ENCODE peak calls at places on chromosomes 5 and 9, in four cellular contexts. One of them, this sample, is unnamed.

GRCh38 chr5:5209101-5209500 is 69.0 kb downstream of the ADAMTS16 start:
- DNase-seq in SJCRH30: no peak
- DNase-seq in PC-9: no peak
- DNase-seq in right lobe of liver: no peak
- DNase-seq in this sample: no peak

GRCh38 chr5:181186902-181187499 is 18.0 kb downstream of the TRIM7 start:
- DNase-seq in right lobe of liver: no peak
- DNase-seq in SJCRH30: no peak
- DNase-seq in PC-9: no peak
- DNase-seq in this sample: no peak

GRCh38 chr9:22446589-22446949 is at the start of gene DMRTA1:
- DNase-seq in right lobe of liver: peak
- DNase-seq in PC-9: peak
- DNase-seq in SJCRH30: peak
- DNase-seq in this sample: no peak

GRCh38 chr5:154286557-154286956 is 96.0 kb downstream of the GALNT10 start:
- DNase-seq in SJCRH30: no peak
- DNase-seq in PC-9: no peak
- DNase-seq in right lobe of liver: no peak
- DNase-seq in this sample: no peak

GRCh38 chr9:16223074-16223871 is 647.2 kb downstream of the BNC2 start:
- DNase-seq in right lobe of liver: no peak
- DNase-seq in PC-9: peak
- DNase-seq in SJCRH30: no peak
- DNase-seq in this sample: no peak

GRCh38 chr5:139708877-139709586 is 60.9 kb downstream of the CXXC5 start:
- DNase-seq in right lobe of liver: no peak
- DNase-seq in SJCRH30: peak
- DNase-seq in PC-9: peak
- DNase-seq in this sample: no peak

GRCh38 chr5:52560366-52560765 is 227.3 kb upstream of the ITGA1 start:
- DNase-seq in right lobe of liver: no peak
- DNase-seq in SJCRH30: peak
- DNase-seq in PC-9: no peak
- DNase-seq in this sample: no peak

GRCh38 chr9:127131871-127132270 is 9.4 kb upstream of the ANGPTL2 start:
- DNase-seq in PC-9: peak
- DNase-seq in SJCRH30: peak
- DNase-seq in right lobe of liver: no peak
- DNase-seq in this sample: no peak

GRCh38 chr9:18905883-18906649 is 126.9 kb downstream of the SAXO1 start:
- DNase-seq in right lobe of liver: no peak
- DNase-seq in SJCRH30: no peak
- DNase-seq in PC-9: no peak
- DNase-seq in this sample: no peak

GRCh38 chr5:147303251-147303650 is 68.4 kb downstream of the STK32A start:
- DNase-seq in PC-9: no peak
- DNase-seq in right lobe of liver: no peak
- DNase-seq in SJCRH30: no peak
- DNase-seq in this sample: no peak

GRCh38 chr5:168471785-168472184 is 14.5 kb upstream of the RARS1 start:
- DNase-seq in right lobe of liver: no peak
- DNase-seq in SJCRH30: peak
- DNase-seq in PC-9: no peak
- DNase-seq in this sample: no peak

GRCh38 chr5:146018461-146019375 is 82.3 kb downstream of the SH3RF2 start:
- DNase-seq in PC-9: no peak
- DNase-seq in right lobe of liver: no peak
- DNase-seq in SJCRH30: no peak
- DNase-seq in this sample: no peak

GRCh38 chr9:117656007-117656406 is 48.2 kb upstream of the TLR4 start:
- DNase-seq in right lobe of liver: no peak
- DNase-seq in SJCRH30: no peak
- DNase-seq in PC-9: no peak
- DNase-seq in this sample: no peak

GRCh38 chr5:73902327-73903051 is 276.5 kb downstream of the ARHGEF28 start:
- DNase-seq in SJCRH30: peak
- DNase-seq in right lobe of liver: no peak
- DNase-seq in PC-9: no peak
- DNase-seq in this sample: peak

GRCh38 chr9:93096131-93096802 is at the start of gene CARD19:
- DNase-seq in PC-9: peak
- DNase-seq in SJCRH30: peak
- DNase-seq in right lobe of liver: no peak
- DNase-seq in this sample: no peak

GRCh38 chr5:43036409-43036808 is 3.7 kb downstream of the ANXA2R start:
- DNase-seq in right lobe of liver: no peak
- DNase-seq in SJCRH30: no peak
- DNase-seq in PC-9: no peak
- DNase-seq in this sample: no peak
- H3K4me3 ChIP-seq in right lobe of liver: no peak
- H3K4me3 ChIP-seq in SJCRH30: no peak
- H3K4me3 ChIP-seq in PC-9: no peak
- H3K4me3 ChIP-seq in this sample: no peak

DNA sequence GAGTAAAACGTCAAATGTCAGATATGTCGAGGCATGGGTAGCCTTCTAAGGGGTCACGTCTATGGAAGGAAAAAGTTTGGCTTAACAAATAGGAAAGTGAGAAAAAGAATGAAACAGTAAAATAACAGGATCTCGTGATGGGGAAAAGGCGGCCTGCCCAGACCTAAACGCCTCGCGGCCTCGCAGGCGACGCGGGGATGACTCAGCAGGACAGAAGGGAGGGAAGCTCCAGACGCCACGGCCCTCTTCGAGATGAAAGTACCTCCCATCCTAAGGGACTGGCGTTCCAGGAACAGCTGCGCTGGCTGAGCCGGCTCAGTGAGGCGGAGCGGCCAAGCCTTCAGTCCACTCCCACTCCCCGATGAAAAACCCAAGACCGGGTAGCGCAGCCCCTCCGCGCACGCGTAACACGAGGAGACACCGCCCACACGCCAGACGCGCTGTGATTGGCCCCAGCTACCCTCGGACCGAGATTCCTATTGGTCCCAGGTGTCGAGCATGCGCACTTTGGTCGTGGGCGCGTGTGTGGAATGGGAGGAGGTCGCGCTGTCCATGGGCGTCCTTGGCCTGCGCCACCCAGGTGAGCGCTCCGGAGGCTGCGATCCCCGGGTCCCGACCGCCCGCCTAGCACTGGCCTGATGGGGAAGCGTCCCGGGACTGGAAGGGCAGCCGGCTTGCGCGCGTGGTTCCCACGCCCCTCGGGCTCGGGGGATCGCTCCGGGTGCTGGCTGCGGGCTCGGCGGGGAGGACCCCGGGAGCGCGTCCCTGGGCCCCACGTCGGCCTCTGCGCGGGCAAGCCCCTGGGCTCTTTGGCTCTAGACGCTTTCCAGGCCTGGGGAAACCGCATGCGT is 588.5 kb downstream of the MTRR start:
- DNase-seq in PC-9: peak
- DNase-seq in SJCRH30: peak
- DNase-seq in right lobe of liver: peak
- DNase-seq in this sample: peak
- H3K4me3 ChIP-seq in PC-9: peak
- H3K4me3 ChIP-seq in SJCRH30: peak
- H3K4me3 ChIP-seq in right lobe of liver: peak
- H3K4me3 ChIP-seq in this sample: peak

GRCh38 chr9:129336601-129337286 is 158.7 kb upstream of the IER5L start:
- DNase-seq in right lobe of liver: no peak
- DNase-seq in SJCRH30: no peak
- DNase-seq in PC-9: no peak
- DNase-seq in this sample: no peak
- H3K4me3 ChIP-seq in right lobe of liver: peak
- H3K4me3 ChIP-seq in SJCRH30: no peak
- H3K4me3 ChIP-seq in PC-9: no peak
- H3K4me3 ChIP-seq in this sample: peak

GRCh38 chr9:13035822-13036221 is 243.7 kb downstream of the MPDZ start:
- DNase-seq in right lobe of liver: no peak
- DNase-seq in PC-9: no peak
- DNase-seq in SJCRH30: no peak
- DNase-seq in this sample: no peak

GRCh38 chr9:13032585-13032984 is 246.9 kb downstream of the MPDZ start:
- DNase-seq in right lobe of liver: no peak
- DNase-seq in SJCRH30: no peak
- DNase-seq in PC-9: no peak
- DNase-seq in this sample: no peak

GRCh38 chr9:13033959-13034695 is 245.4 kb downstream of the MPDZ start:
- DNase-seq in SJCRH30: peak
- DNase-seq in PC-9: peak
- DNase-seq in right lobe of liver: peak
- DNase-seq in this sample: peak

DNA sequence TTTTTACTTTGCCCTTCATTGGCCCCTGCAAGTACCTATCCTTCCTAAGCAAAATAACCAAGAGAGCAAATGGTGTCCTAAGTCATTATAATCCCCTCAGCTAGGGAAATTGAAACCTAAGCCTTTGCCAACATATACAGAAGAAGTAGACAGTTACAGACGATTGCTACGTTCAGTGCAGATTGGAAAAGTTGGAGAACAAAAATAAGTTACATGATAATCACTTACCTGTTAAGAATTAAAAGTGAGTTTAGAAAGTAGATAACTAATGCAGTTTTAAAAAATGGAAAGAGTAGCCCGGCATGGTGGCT is 244.8 kb downstream of the MPDZ start:
- DNase-seq in SJCRH30: peak
- DNase-seq in right lobe of liver: no peak
- DNase-seq in PC-9: no peak
- DNase-seq in this sample: no peak
- H3K4me3 ChIP-seq in SJCRH30: peak
- H3K4me3 ChIP-seq in right lobe of liver: peak
- H3K4me3 ChIP-seq in PC-9: peak
- H3K4me3 ChIP-seq in this sample: no peak

GRCh38 chr5:33563530-33563929 is 122.8 kb downstream of the TARS1 start:
- DNase-seq in SJCRH30: no peak
- DNase-seq in PC-9: no peak
- DNase-seq in right lobe of liver: no peak
- DNase-seq in this sample: no peak

GRCh38 chr5:33556330-33557328 is 115.9 kb downstream of the TARS1 start:
- DNase-seq in right lobe of liver: no peak
- DNase-seq in PC-9: no peak
- DNase-seq in SJCRH30: no peak
- DNase-seq in this sample: peak

GRCh38 chr5:33558489-33558888 is 117.7 kb downstream of the TARS1 start:
- DNase-seq in right lobe of liver: no peak
- DNase-seq in PC-9: no peak
- DNase-seq in SJCRH30: no peak
- DNase-seq in this sample: no peak

GRCh38 chr5:33557605-33558004 is 116.8 kb downstream of the TARS1 start:
- DNase-seq in right lobe of liver: no peak
- DNase-seq in PC-9: no peak
- DNase-seq in SJCRH30: peak
- DNase-seq in this sample: no peak
- H3K4me3 ChIP-seq in right lobe of liver: no peak
- H3K4me3 ChIP-seq in PC-9: no peak
- H3K4me3 ChIP-seq in SJCRH30: no peak
- H3K4me3 ChIP-seq in this sample: no peak

GRCh38 chr9:95005276-95006141 is 279.0 kb downstream of the AOPEP start:
- DNase-seq in right lobe of liver: no peak
- DNase-seq in SJCRH30: peak
- DNase-seq in PC-9: no peak
- DNase-seq in this sample: no peak

GRCh38 chr9:95010431-95010838 is 283.9 kb downstream of the AOPEP start:
- DNase-seq in SJCRH30: no peak
- DNase-seq in PC-9: no peak
- DNase-seq in right lobe of liver: no peak
- DNase-seq in this sample: no peak

GRCh38 chr9:95007470-95007869 is 281.0 kb downstream of the AOPEP start:
- DNase-seq in SJCRH30: no peak
- DNase-seq in right lobe of liver: no peak
- DNase-seq in PC-9: no peak
- DNase-seq in this sample: no peak

GRCh38 chr9:95009459-95009858 is 283.0 kb downstream of the AOPEP start:
- DNase-seq in SJCRH30: no peak
- DNase-seq in PC-9: no peak
- DNase-seq in right lobe of liver: no peak
- DNase-seq in this sample: no peak

DNA sequence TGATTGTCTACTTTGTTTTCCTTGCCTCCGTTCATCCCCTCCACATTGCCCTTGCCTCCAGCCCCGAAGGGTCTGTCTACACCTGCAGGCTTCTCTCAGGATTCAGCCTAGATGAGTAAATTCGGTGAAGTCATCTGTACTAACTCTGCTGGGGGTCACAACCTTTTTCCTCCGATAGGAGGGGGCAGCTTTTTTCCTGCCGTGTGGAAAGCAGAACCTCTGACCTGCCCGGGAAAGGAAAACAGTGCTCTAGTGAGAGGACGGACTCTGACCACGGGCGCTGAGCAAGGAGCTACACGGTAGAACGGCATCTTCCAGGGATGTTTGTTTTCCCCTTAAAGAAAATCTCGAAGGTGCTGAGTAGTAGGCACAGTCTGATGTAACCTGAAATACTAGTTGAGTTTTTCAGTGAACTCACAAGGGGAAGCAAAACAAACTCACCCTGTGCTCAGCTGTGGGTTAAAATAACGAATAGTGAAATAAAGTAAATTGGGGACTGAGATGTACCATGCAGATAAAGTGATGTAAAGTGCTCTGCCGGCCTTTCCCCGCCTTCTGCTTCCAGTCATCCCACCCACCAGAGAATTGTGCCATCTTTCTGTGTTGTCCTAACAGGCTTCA is 281.8 kb downstream of the AOPEP start:
- DNase-seq in right lobe of liver: peak
- DNase-seq in SJCRH30: no peak
- DNase-seq in PC-9: no peak
- DNase-seq in this sample: no peak
- H3K4me3 ChIP-seq in right lobe of liver: peak
- H3K4me3 ChIP-seq in SJCRH30: no peak
- H3K4me3 ChIP-seq in PC-9: peak
- H3K4me3 ChIP-seq in this sample: no peak

GRCh38 chr9:33524431-33524947 is 438 bp downstream of the ANKRD18B start:
- DNase-seq in right lobe of liver: no peak
- DNase-seq in SJCRH30: peak
- DNase-seq in PC-9: peak
- DNase-seq in this sample: no peak
- H3K4me3 ChIP-seq in right lobe of liver: peak
- H3K4me3 ChIP-seq in SJCRH30: peak
- H3K4me3 ChIP-seq in PC-9: peak
- H3K4me3 ChIP-seq in this sample: no peak

GRCh38 chr5:135587849-135588248 is 9.1 kb upstream of the CXCL14 start:
- DNase-seq in SJCRH30: no peak
- DNase-seq in right lobe of liver: no peak
- DNase-seq in PC-9: no peak
- DNase-seq in this sample: no peak

GRCh38 chr5:135588299-135588698 is 9.5 kb upstream of the CXCL14 start:
- DNase-seq in right lobe of liver: no peak
- DNase-seq in PC-9: no peak
- DNase-seq in SJCRH30: no peak
- DNase-seq in this sample: no peak

GRCh38 chr5:135591277-135591676 is 12.5 kb upstream of the CXCL14 start:
- DNase-seq in SJCRH30: no peak
- DNase-seq in PC-9: no peak
- DNase-seq in right lobe of liver: no peak
- DNase-seq in this sample: no peak

GRCh38 chr5:135592312-135593045 is 13.7 kb upstream of the CXCL14 start:
- DNase-seq in SJCRH30: no peak
- DNase-seq in right lobe of liver: no peak
- DNase-seq in PC-9: no peak
- DNase-seq in this sample: no peak

GRCh38 chr5:135589152-135589551 is 10.4 kb upstream of the CXCL14 start:
- DNase-seq in PC-9: no peak
- DNase-seq in right lobe of liver: no peak
- DNase-seq in SJCRH30: no peak
- DNase-seq in this sample: no peak
- H3K4me3 ChIP-seq in PC-9: no peak
- H3K4me3 ChIP-seq in right lobe of liver: no peak
- H3K4me3 ChIP-seq in SJCRH30: no peak
- H3K4me3 ChIP-seq in this sample: no peak